ENCODE peak calls at places on chromosome 13, in nine cellular contexts. G, E, C, K, R, T, X, Y and O are unnamed samples.

GRCh38 chr13:89704040-89704439 is 1643.4 kb upstream of the MIR17HG start:
- DNase-seq in R (no peak), G (no peak), K (no peak), T (no peak), X (no peak), C (no peak), E (no peak), Y (no peak), O (no peak)

GRCh38 chr13:27276188-27276587 is 5.6 kb downstream of the RASL11A start:
- DNase-seq in T (peak), C (no peak), X (no peak), E (no peak), Y (no peak), G (no peak), K (no peak), R (no peak), O (peak)

GRCh38 chr13:104976964-104977363 is 1558.5 kb downstream of the EFNB2 start:
- DNase-seq in C (no peak), E (no peak), T (no peak), R (no peak), X (no peak), G (no peak), K (no peak), Y (no peak), O (no peak)

GRCh38 chr13:98478134-98479129 is 98.5 kb downstream of the STK24 start:
- DNase-seq in E (peak), X (no peak), G (no peak), T (peak), C (peak), R (no peak), Y (no peak), K (no peak), O (peak)

GRCh38 chr13:45974500-45974899 is 78.0 kb downstream of the ZC3H13 start:
- DNase-seq in Y (no peak), R (no peak), X (no peak), G (no peak), T (no peak), C (no peak), K (no peak), E (no peak), O (no peak)

GRCh38 chr13:33932765-33933406 is 114.9 kb downstream of the RFC3 start:
- DNase-seq in C (no peak), K (no peak), X (no peak), R (no peak), E (no peak), T (no peak), G (no peak), Y (no peak), O (no peak)

GRCh38 chr13:22103628-22104027 is 432.8 kb downstream of the FGF9 start:
- DNase-seq in Y (no peak), E (no peak), R (no peak), G (no peak), T (peak), C (no peak), K (no peak), X (no peak), O (no peak)

GRCh38 chr13:64158910-64159309 is 2743.3 kb upstream of the PCDH20 start:
- DNase-seq in Y (no peak), X (no peak), K (no peak), T (peak), E (no peak), G (no peak), R (no peak), C (no peak), O (peak)

GRCh38 chr13:61685683-61686013 is 270.0 kb upstream of the PCDH20 start:
- DNase-seq in T (no peak), Y (no peak), K (no peak), R (no peak), C (peak), E (no peak), X (no peak), G (no peak), O (no peak)

GRCh38 chr13:47039106-47039505 is 142.3 kb upstream of the HTR2A start:
- DNase-seq in G (no peak), X (no peak), T (peak), Y (no peak), E (no peak), K (no peak), C (no peak), R (no peak), O (peak)

GRCh38 chr13:99218545-99218944 is 17.9 kb downstream of the UBAC2 start:
- DNase-seq in K (no peak), T (no peak), Y (no peak), E (no peak), G (no peak), X (peak), R (no peak), C (no peak), O (no peak)

GRCh38 chr13:89514534-89515312 is 1832.8 kb upstream of the MIR17HG start:
- DNase-seq in C (peak), X (no peak), G (no peak), E (no peak), T (no peak), Y (no peak), R (no peak), K (peak), O (peak)

GRCh38 chr13:82002693-82003092 is 1661.8 kb upstream of the SPRY2 start:
- DNase-seq in T (no peak), G (no peak), E (no peak), R (no peak), K (no peak), X (no peak), C (no peak), Y (no peak), O (no peak)

GRCh38 chr13:26719356-26719945 is 41.1 kb downstream of the GPR12 start:
- DNase-seq in C (peak), T (peak), Y (no peak), X (no peak), R (no peak), E (no peak), G (no peak), K (no peak), O (no peak)

GRCh38 chr13:82165396-82166174 is 1716.7 kb downstream of the SLITRK1 start:
- DNase-seq in Y (no peak), G (no peak), K (no peak), C (no peak), E (no peak), R (no peak), X (no peak), T (no peak), O (no peak)

GRCh38 chr13:47983070-47983469 is 18.0 kb downstream of the SUCLA2 start:
- DNase-seq in R (no peak), G (no peak), T (no peak), X (no peak), C (no peak), E (no peak), K (no peak), Y (no peak), O (no peak)

GRCh38 chr13:71663431-71663830 is 203.6 kb downstream of the DACH1 start:
- DNase-seq in C (no peak), K (no peak), E (no peak), Y (no peak), X (no peak), T (no peak), R (no peak), G (no peak), O (no peak)

GRCh38 chr13:20525144-20525600 is 485 bp downstream of the CRYL1 start:
- DNase-seq in T (no peak), K (no peak), C (peak), G (peak), Y (no peak), R (no peak), X (peak), E (no peak), O (no peak)

GRCh38 chr13:66427330-66427990 is 802.7 kb downstream of the PCDH9 start:
- DNase-seq in C (no peak), Y (no peak), K (no peak), E (no peak), T (no peak), G (no peak), X (no peak), R (no peak), O (no peak)

GRCh38 chr13:29909975-29910674 is 59.7 kb upstream of the UBL3 start:
- DNase-seq in Y (no peak), T (peak), E (no peak), K (no peak), G (no peak), C (no peak), X (no peak), R (no peak), O (peak)

GRCh38 chr13:113625965-113626661 is 31.9 kb downstream of the ATP4B start:
- DNase-seq in R (no peak), T (peak), X (no peak), K (no peak), G (no peak), C (peak), Y (no peak), E (no peak), O (peak)

GRCh38 chr13:44257806-44258205 is 115.8 kb upstream of the SERP2 start:
- DNase-seq in C (no peak), T (no peak), R (no peak), X (no peak), Y (no peak), K (no peak), E (no peak), G (no peak), O (peak)

GRCh38 chr13:31898383-31899071 is 133.0 kb upstream of the FRY start:
- DNase-seq in E (no peak), T (no peak), X (no peak), C (no peak), G (no peak), R (no peak), Y (no peak), K (no peak), O (no peak)

GRCh38 chr13:98739023-98739422 is 13.4 kb downstream of the SLC15A1 start:
- DNase-seq in R (no peak), G (no peak), C (no peak), X (no peak), E (no peak), Y (no peak), K (no peak), T (no peak), O (no peak)

GRCh38 chr13:96172066-96172465 is 82.2 kb downstream of the HS6ST3 start:
- DNase-seq in K (no peak), Y (no peak), R (no peak), G (no peak), T (no peak), X (no peak), E (no peak), C (no peak), O (peak)

GRCh38 chr13:33126909-33127607 is 110.8 kb downstream of the KL start:
- DNase-seq in R (no peak), C (no peak), Y (no peak), K (no peak), G (no peak), X (peak), E (no peak), T (peak), O (no peak)

GRCh38 chr13:32587774-32588165 is 1.5 kb downstream of the PDS5B start:
- DNase-seq in X (no peak), R (no peak), T (peak), Y (no peak), K (no peak), E (no peak), G (no peak), C (no peak), O (peak)

GRCh38 chr13:111399776-111400505 is 79.5 kb downstream of the TEX29 start:
- DNase-seq in C (no peak), K (no peak), G (no peak), E (no peak), R (no peak), T (no peak), X (no peak), Y (no peak), O (no peak)

GRCh38 chr13:107203146-107203847 is 635.4 kb upstream of the ARGLU1 start:
- DNase-seq in T (peak), G (no peak), E (no peak), K (peak), R (no peak), Y (no peak), X (no peak), C (peak), O (peak)

GRCh38 chr13:103282571-103283450 is 216.6 kb upstream of the SLC10A2 start:
- DNase-seq in R (no peak), T (no peak), E (no peak), X (no peak), Y (no peak), C (peak), G (no peak), K (no peak), O (peak)

GRCh38 chr13:100566543-100566942 is 22.0 kb downstream of the GGACT start:
- DNase-seq in C (no peak), R (no peak), K (no peak), G (no peak), Y (no peak), X (no peak), E (no peak), T (peak), O (peak)

GRCh38 chr13:58869566-58869965 is 1238.0 kb downstream of the PCDH17 start:
- DNase-seq in R (no peak), G (no peak), K (no peak), Y (no peak), T (no peak), E (no peak), C (no peak), X (no peak), O (no peak)

GRCh38 chr13:109628251-109628699 is 158.1 kb downstream of the IRS2 start:
- DNase-seq in R (no peak), C (no peak), K (no peak), E (no peak), Y (no peak), T (peak), G (no peak), X (no peak), O (peak)

GRCh38 chr13:43682698-43683097 is 104.1 kb downstream of the ENOX1 start:
- DNase-seq in E (no peak), T (no peak), G (no peak), K (no peak), R (no peak), Y (no peak), C (no peak), X (no peak), O (no peak)

GRCh38 chr13:26785845-26786630 is 25.5 kb upstream of the GPR12 start:
- DNase-seq in R (peak), C (peak), Y (no peak), G (peak), K (no peak), X (peak), T (peak), E (peak), O (no peak)

GRCh38 chr13:90696656-90697055 is 650.8 kb upstream of the MIR17HG start:
- DNase-seq in R (no peak), E (no peak), Y (no peak), G (no peak), T (no peak), C (no peak), X (no peak), K (no peak), O (no peak)

GRCh38 chr13:28822161-28822560 is 2.0 kb downstream of the MTUS2 start:
- DNase-seq in C (no peak), G (no peak), T (no peak), X (no peak), R (no peak), K (no peak), E (no peak), Y (no peak), O (no peak)

GRCh38 chr13:106507560-106508274 is 27.7 kb downstream of the EFNB2 start:
- DNase-seq in C (peak), E (no peak), Y (no peak), G (no peak), R (no peak), T (peak), X (no peak), K (no peak), O (peak)